ENCODE peak calls at places on chromosomes 3 and 15, in nine cellular contexts. O is CD4-positive, CD25-positive, alpha-beta regulatory T cell; F is NB4; D is heart left ventricle; W is RWPE1; P is activated gamma-delta T cell treated with Interleukin-2 at 50 U/mL for 16 hours; U is LNCaP clone FGC; M is activated CD8-positive, alpha-beta memory T cell treated with anti-CD3 and anti-CD28 coated beads for 4 hours; V is AG08395. E is an unnamed sample.

GRCh38 chr3:33299395-33300081 is 22.3 kb downstream of the FBXL2 start:
- DNase-seq in O (no peak), F (no peak), D (no peak), W (peak), P (no peak), U (no peak), M (no peak), V (peak), E (no peak)

GRCh38 chr3:17939157-17939556 is 196.7 kb upstream of the TBC1D5 start:
- DNase-seq in O (no peak), F (no peak), D (peak), W (no peak), P (no peak), U (no peak), M (no peak), V (no peak), E (no peak)

GRCh38 chr3:114685053-114685630 is 391.3 kb downstream of the TIGIT start:
- DNase-seq in O (no peak), F (no peak), D (no peak), W (no peak), P (no peak), U (no peak), M (no peak), V (no peak), E (no peak)

GRCh38 chr3:172334743-172335142 is 113.5 kb downstream of the GHSR start:
- DNase-seq in O (no peak), F (no peak), D (no peak), W (peak), P (no peak), U (no peak), M (no peak), V (no peak), E (no peak)

GRCh38 chr3:128395500-128396125 is 71.1 kb downstream of the DNAJB8 start:
- DNase-seq in O (no peak), F (no peak), D (peak), W (no peak), P (no peak), U (no peak), M (no peak), V (peak), E (no peak)

GRCh38 chr3:36416660-36417059 is 36.4 kb downstream of the STAC start:
- DNase-seq in O (no peak), F (no peak), D (no peak), W (no peak), P (no peak), U (no peak), M (no peak), V (no peak), E (no peak)

GRCh38 chr15:82660378-82660777 is 13.2 kb upstream of the CPEB1 start:
- DNase-seq in O (no peak), F (no peak), D (no peak), W (no peak), P (no peak), U (no peak), M (no peak), V (no peak), E (no peak)

GRCh38 chr15:84934942-84935729 is 46.5 kb upstream of the PDE8A start:
- DNase-seq in O (no peak), F (no peak), D (no peak), W (no peak), P (no peak), U (no peak), M (no peak), V (no peak), E (no peak)

GRCh38 chr3:104578558-104578957 is 788.2 kb upstream of the ALCAM start:
- DNase-seq in O (no peak), F (peak), D (no peak), W (no peak), P (no peak), U (no peak), M (no peak), V (no peak), E (no peak)

GRCh38 chr3:51343918-51344687 is 41.0 kb upstream of the MANF start:
- DNase-seq in O (no peak), F (no peak), D (no peak), W (no peak), P (no peak), U (no peak), M (no peak), V (peak), E (no peak)

GRCh38 chr3:106337116-106337515 is 468.3 kb upstream of the CBLB start:
- DNase-seq in O (no peak), F (no peak), D (no peak), W (no peak), P (no peak), U (no peak), M (no peak), V (no peak), E (no peak)

GRCh38 chr3:189195302-189195701 is 23.5 kb downstream of the TPRG1 start:
- DNase-seq in O (no peak), F (peak), D (no peak), W (no peak), P (no peak), U (no peak), M (no peak), V (no peak), E (no peak)

GRCh38 chr3:160097478-160097877 is 108.8 kb downstream of the IL12A start:
- DNase-seq in O (no peak), F (no peak), D (no peak), W (no peak), P (no peak), U (no peak), M (no peak), V (no peak), E (no peak)

GRCh38 chr3:129627350-129628168 is 21.1 kb upstream of the PLXND1 start:
- DNase-seq in O (peak), F (peak), D (peak), W (peak), P (peak), U (peak), M (no peak), V (peak), E (peak)

GRCh38 chr3:166484470-166484869 is 647.2 kb upstream of the BCHE start:
- DNase-seq in O (no peak), F (no peak), D (no peak), W (no peak), P (no peak), U (no peak), M (no peak), V (no peak), E (no peak)

E was measured in NCI-H2227 treated with DMSO at 0.1 percent for 48 hours.